ENCODE peak calls at places on chromosome 6, in eight cellular contexts. H is ovary, Z is Peyer's patch, L is A549, X is endothelial cell of umbilical vein, S is breast epithelium, Q is uterus, V is IMR-90. O is an unnamed sample.

GRCh38 chr6:38198219-38198618 is 378.7 kb downstream of the ZFAND3 start:
- DNase-seq in Q (no peak), Z (no peak), V (no peak), L (no peak), X (no peak), H (no peak), S (no peak), O (no peak)

GRCh38 chr6:113873043-113873667 is 16.0 kb downstream of the MARCKS start:
- DNase-seq in X (peak), Q (no peak), V (no peak), S (no peak), L (peak), H (no peak), Z (peak), O (no peak)

GRCh38 chr6:151430886-151431285 is 21.0 kb downstream of the RMND1 start:
- DNase-seq in H (no peak), V (no peak), L (no peak), X (no peak), S (no peak), Q (no peak), Z (no peak), O (no peak)

GRCh38 chr6:149211046-149211571 is 106.4 kb upstream of the TAB2 start:
- DNase-seq in H (no peak), X (no peak), L (no peak), V (peak), Z (peak), S (no peak), Q (no peak), O (no peak)

GRCh38 chr6:160927416-160927815 is 64.2 kb upstream of the MAP3K4 start:
- DNase-seq in Z (no peak), Q (no peak), H (no peak), S (no peak), V (no peak), X (no peak), L (no peak), O (no peak)

GRCh38 chr6:39273394-39273793 is 40.8 kb downstream of the KCNK17 start:
- DNase-seq in L (no peak), X (no peak), H (no peak), S (no peak), Q (no peak), V (no peak), Z (no peak), O (no peak)

GRCh38 chr6:169326067-169326799 is 72.6 kb upstream of the THBS2 start:
- DNase-seq in V (peak), Q (no peak), S (no peak), L (no peak), H (no peak), X (no peak), Z (no peak), O (no peak)

GRCh38 chr6:141607956-141608355 is 524.8 kb upstream of the GJE1 start:
- DNase-seq in V (peak), X (no peak), H (no peak), Z (no peak), L (no peak), S (no peak), Q (no peak), O (no peak)

GRCh38 chr6:453152-453551 is 61.6 kb downstream of the IRF4 start:
- DNase-seq in L (no peak), V (no peak), Z (peak), X (no peak), S (peak), Q (no peak), H (no peak), O (no peak)

GRCh38 chr6:128601060-128601459 is 80.7 kb upstream of the PTPRK start:
- DNase-seq in L (no peak), X (peak), Q (no peak), V (peak), Z (no peak), H (no peak), S (no peak), O (peak)

GRCh38 chr6:131914967-131915751 is 36.0 kb downstream of the CCN2 start:
- DNase-seq in H (peak), X (peak), V (peak), S (peak), Q (peak), L (peak), Z (peak), O (peak)
- TF ChIP-seq CTCF in H (peak), X (peak), V (peak), S (peak), Q (peak), L (peak), Z (peak), O (no peak)

DNA sequence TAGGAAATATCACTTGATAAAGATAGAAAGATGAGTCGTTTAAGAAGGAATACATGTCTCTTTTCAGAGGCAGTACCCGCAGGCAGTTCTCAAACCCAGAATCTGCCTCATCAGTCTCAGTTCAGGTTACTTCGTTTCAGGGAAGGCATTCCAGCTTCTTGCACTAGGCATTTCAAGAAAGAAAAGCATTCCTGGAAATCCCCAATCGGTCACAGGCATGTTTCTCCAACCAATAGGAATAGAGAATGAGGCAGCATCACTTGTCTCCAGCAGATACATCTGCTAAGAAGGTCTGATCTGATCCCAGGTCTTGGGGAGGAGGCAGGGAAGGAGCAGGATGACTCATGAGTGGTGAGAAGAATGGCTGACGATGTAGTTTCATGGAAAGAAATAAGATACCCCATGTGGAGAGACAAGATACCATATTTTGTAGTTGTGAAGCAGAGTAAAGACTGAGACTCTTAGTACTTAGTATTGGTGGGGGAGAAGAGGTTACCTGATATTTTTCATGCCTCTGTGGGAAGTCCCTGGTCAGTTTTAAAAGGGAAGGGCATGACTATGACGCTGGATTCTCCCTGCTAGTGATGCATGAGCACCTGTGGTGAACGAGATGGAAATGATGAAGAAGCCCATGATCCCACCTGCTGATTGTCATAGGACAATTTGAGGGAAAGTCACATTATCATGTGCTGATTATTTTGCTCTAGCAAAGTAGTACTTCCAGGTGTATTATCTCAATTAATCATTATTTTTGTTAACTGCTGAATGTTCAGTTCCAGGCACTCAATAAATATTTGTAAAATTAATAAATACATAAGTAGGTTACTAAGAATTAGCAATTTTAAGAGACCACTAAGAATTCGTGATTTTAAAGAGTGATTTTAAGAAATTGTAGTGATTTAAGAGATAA is 20.3 kb upstream of the HLA-DRB1 start:
- DNase-seq in Z (peak), H (peak), X (peak), V (peak), Q (peak), L (peak), S (peak), O (peak)
- TF ChIP-seq POLR2A in Z (no peak), H (no peak), X (no peak), V (no peak), Q (no peak), L (no peak), S (no peak), O (no peak)

DNA sequence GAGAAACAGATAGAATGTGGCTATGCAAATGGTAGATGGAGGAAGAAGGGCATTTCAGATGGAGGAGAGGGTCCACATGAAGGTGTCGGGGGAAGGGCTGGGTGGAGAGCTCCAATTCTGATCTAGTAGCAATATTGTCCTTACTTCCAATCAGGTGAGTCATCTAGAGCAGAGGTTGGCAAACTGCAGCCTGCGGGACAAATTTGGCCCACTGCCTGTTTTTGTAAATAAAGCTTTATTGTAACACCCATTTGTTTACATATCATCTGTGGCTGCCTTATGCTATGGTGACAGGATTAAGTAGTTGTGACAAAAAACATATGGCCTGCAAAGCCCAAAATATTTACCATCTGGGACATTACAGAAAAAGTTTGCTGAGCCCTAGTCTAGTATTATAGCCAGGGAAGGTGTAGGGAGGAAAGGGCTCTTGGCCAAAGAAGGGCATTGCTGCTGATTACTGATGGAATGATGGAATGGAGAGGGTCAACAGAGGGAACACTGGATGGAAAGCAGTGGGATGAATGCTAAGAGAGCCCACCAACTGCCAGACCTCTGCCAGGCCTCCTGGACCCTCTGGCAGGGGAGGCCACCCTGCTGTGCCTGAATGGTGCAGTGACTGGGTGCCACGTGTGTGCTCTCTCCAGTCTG is 79.8 kb downstream of the SLC22A23 start:
- DNase-seq in H (no peak), X (no peak), V (no peak), L (no peak), Q (no peak), S (no peak), Z (no peak), O (no peak)
- H3K27ac ChIP-seq in H (no peak), X (no peak), V (no peak), L (peak), Q (no peak), S (peak), Z (no peak), O (peak)

GRCh38 chr6:118930680-118931079 is 4.3 kb downstream of the MCM9 start:
- DNase-seq in Z (no peak), S (no peak), H (no peak), V (no peak), L (no peak), Q (no peak), X (no peak), O (no peak)
- TF ChIP-seq CTCF in Z (no peak), S (no peak), H (no peak), V (peak), L (no peak), Q (no peak), X (no peak), O (no peak)

DNA sequence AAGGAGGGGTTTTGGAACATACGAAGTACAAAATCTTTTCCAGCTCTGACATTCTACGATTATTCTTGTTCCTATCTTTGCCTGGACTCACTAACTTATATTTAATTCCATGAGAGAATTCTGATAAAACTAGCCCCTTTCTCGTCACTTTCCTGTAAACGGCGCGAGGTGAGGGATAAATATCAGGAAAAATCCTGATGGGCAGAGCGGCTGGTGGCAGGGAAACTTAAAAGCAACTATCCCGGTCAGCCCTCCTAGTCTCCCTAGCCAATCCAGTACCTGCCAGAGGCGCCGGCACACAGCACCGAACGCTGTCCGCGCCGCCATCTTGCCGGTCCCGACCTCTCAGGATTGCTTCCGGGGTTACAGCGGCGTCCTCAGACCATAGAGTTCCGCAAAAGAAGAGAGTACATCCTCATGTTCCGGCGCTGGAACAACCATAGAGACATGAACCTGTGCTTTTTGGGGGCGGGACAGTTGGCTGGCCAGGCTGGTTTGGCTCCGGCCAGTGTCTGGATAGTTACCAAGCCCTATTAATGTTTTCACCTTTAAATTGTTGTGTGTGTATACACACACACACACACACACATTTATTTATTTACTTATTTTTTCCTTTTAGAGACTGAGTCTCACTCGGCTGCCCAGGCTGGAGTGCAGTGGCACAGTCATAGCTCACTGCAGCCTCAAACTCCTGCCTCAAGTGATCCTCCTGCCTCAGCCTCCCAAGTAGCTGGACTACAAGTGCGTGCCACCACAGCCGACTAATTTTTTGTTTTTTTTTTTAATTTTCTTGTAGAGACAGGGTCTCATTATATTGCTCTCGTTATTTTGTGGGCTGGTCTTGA is at the start of gene MRPS10:
- DNase-seq in Z (peak), V (peak), S (peak), L (peak), X (peak), Q (peak), H (peak), O (peak)
- TF ChIP-seq POLR2A in Z (peak), V (peak), S (peak), L (peak), X (peak), Q (peak), H (peak), O (peak)

GRCh38 chr6:14957355-14958059 is 288.4 kb upstream of the JARID2 start:
- DNase-seq in V (no peak), H (no peak), S (no peak), X (no peak), Q (no peak), Z (no peak), L (no peak), O (no peak)
- H3K27ac ChIP-seq in V (no peak), H (no peak), S (no peak), X (no peak), Q (no peak), Z (no peak), L (no peak), O (no peak)

GRCh38 chr6:7016238-7016637 is 91.5 kb upstream of the RREB1 start:
- DNase-seq in Q (no peak), X (no peak), H (no peak), Z (no peak), L (no peak), V (no peak), S (no peak), O (no peak)
- TF ChIP-seq CTCF in Q (no peak), X (no peak), H (no peak), Z (no peak), L (no peak), V (no peak), S (no peak), O (no peak)

DNA sequence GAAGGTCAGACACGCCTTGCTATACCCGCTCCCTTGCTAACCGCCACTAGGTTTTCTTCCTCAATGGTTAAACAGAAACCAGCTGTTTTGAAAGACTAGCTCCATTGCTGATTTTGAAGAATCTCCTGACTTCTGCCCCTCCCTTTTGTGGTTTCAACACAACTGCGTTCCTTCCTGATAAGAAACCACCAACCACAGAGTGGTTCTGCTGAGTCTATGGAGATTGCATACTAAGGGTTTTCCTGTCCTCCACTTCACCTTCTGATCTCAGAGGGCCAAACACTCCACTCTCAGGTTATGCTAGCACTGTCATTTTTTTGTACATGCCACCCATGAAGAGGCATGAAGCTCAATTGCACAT is 207.9 kb downstream of the MYLK4 start:
- DNase-seq in Q (no peak), Z (no peak), V (peak), X (no peak), L (no peak), S (no peak), H (no peak), O (no peak)
- TF ChIP-seq POLR2A in Q (no peak), Z (no peak), V (no peak), X (no peak), L (no peak), S (no peak), H (no peak), O (no peak)

GRCh38 chr6:124164363-124164762 is 360.7 kb downstream of the NKAIN2 start:
- DNase-seq in V (no peak), X (no peak), Q (no peak), L (no peak), S (no peak), Z (no peak), H (no peak), O (no peak)
- H3K27ac ChIP-seq in V (no peak), X (no peak), Q (no peak), L (no peak), S (no peak), Z (no peak), H (no peak), O (no peak)